ENCODE peak calls at places on chromosomes 5 and 9, in five cellular contexts. Z is ELR; U is anterior cingulate cortex; T is activated effector memory CD4-positive, alpha-beta T cell treated with anti-CD3 and anti-CD28 coated beads, Interleukin-2, amount 50 U/mL, for 16 hours; L is activated CD4-positive, alpha-beta T cell treated with anti-CD3 and anti-CD28 coated beads, Interleukin-2, amount 10 ng/mL, durations not matched to agents 24 days and 14 days. M is an unnamed sample.

GRCh38 chr5:125263346-125263745 is 516.9 kb upstream of the ZNF608 start:
- DNase-seq in T (no peak), U (no peak), Z (no peak), L (no peak), M (no peak)

GRCh38 chr5:132418876-132419275 is 49.4 kb downstream of the SLC22A5 start:
- DNase-seq in L (no peak), Z (no peak), T (no peak), U (no peak), M (no peak)

GRCh38 chr9:114385412-114386181 is 2.2 kb downstream of the AKNA start:
- DNase-seq in T (peak), U (no peak), L (peak), Z (peak), M (no peak)

GRCh38 chr9:122954253-122954691 is 13.5 kb downstream of the RABGAP1 start:
- DNase-seq in Z (peak), U (no peak), T (no peak), L (no peak), M (no peak)

GRCh38 chr9:96232539-96233241 is 69.3 kb downstream of the HSD17B3 start:
- DNase-seq in T (peak), U (no peak), L (peak), Z (peak), M (peak)

GRCh38 chr5:89081360-89081759 is 198.4 kb upstream of the MEF2C start:
- DNase-seq in T (no peak), L (no peak), Z (no peak), U (no peak), M (no peak)

GRCh38 chr5:137376127-137376526 is 123.0 kb downstream of the SPOCK1 start:
- DNase-seq in T (no peak), U (no peak), Z (no peak), L (no peak), M (no peak)

GRCh38 chr9:73132034-73132776 is 19.5 kb upstream of the ANXA1 start:
- DNase-seq in L (peak), T (peak), U (no peak), Z (peak), M (peak)

GRCh38 chr5:94168151-94168550 is 426.8 kb upstream of the POU5F2 start:
- DNase-seq in T (no peak), Z (no peak), U (no peak), L (no peak), M (no peak)

GRCh38 chr5:65867509-65868195 is 58.7 kb upstream of the ERBIN start:
- DNase-seq in T (no peak), U (no peak), Z (peak), L (no peak), M (no peak)

GRCh38 chr5:128684951-128685350 is 146.9 kb upstream of the FBN2 start:
- DNase-seq in L (no peak), T (no peak), Z (no peak), U (no peak), M (no peak)

GRCh38 chr5:163460562-163461176 is at the start of gene HMMR:
- DNase-seq in U (no peak), T (no peak), Z (peak), L (no peak), M (no peak)

GRCh38 chr9:121551985-121552753 is 52.5 kb upstream of the GGTA1 start:
- DNase-seq in Z (no peak), T (no peak), U (no peak), L (no peak), M (no peak)

GRCh38 chr9:7844283-7844682 is 44.7 kb upstream of the DMAC1 start:
- DNase-seq in Z (peak), T (no peak), L (peak), U (no peak), M (no peak)

GRCh38 chr9:119556129-119556875 is 187.1 kb upstream of the BRINP1 start:
- DNase-seq in U (peak), Z (peak), T (peak), L (peak), M (peak)

GRCh38 chr9:128494108-128494742 is 10.3 kb upstream of the GLE1 start:
- DNase-seq in U (no peak), Z (no peak), L (no peak), T (peak), M (no peak)

GRCh38 chr9:116163293-116164055 is 9.9 kb downstream of the PAPPA start:
- DNase-seq in U (no peak), T (no peak), L (no peak), Z (peak), M (no peak)

GRCh38 chr5:165029471-165029870 is 1524.1 kb downstream of the MAT2B start:
- DNase-seq in L (no peak), U (no peak), T (no peak), Z (peak), M (no peak)

GRCh38 chr9:133762488-133763271 is 24.5 kb upstream of the SARDH start:
- DNase-seq in Z (no peak), T (peak), U (no peak), L (no peak), M (peak)

GRCh38 chr9:129596541-129597328 is 24.2 kb downstream of the C9orf50 start:
- DNase-seq in U (no peak), T (no peak), L (no peak), Z (peak), M (peak)

GRCh38 chr9:81537964-81538363 is 151.4 kb downstream of the TLE1 start:
- DNase-seq in T (no peak), L (no peak), Z (no peak), U (no peak), M (no peak)

GRCh38 chr5:151157426-151158286 is at the start of gene ANXA6:
- DNase-seq in L (peak), U (peak), Z (peak), T (peak), M (peak)

GRCh38 chr9:102461441-102461840 is 533.7 kb upstream of the CYLC2 start:
- DNase-seq in U (no peak), L (no peak), Z (peak), T (no peak), M (no peak)

GRCh38 chr5:146667633-146668032 is 151.6 kb upstream of the GPR151 start:
- DNase-seq in T (no peak), U (no peak), L (no peak), Z (peak), M (no peak)

GRCh38 chr9:91127653-91128052 is 234.1 kb downstream of the AUH start:
- DNase-seq in L (no peak), Z (peak), U (no peak), T (no peak), M (no peak)

GRCh38 chr9:128382261-128382660 is 11.1 kb downstream of the URM1 start:
- DNase-seq in U (no peak), T (no peak), L (no peak), Z (no peak), M (no peak)

GRCh38 chr5:139180850-139181785 is 17.1 kb downstream of the SIL1 start:
- DNase-seq in U (no peak), T (no peak), Z (no peak), L (no peak), M (no peak)

GRCh38 chr9:16445141-16445920 is 425.1 kb downstream of the BNC2 start:
- DNase-seq in L (no peak), U (no peak), Z (peak), T (no peak), M (no peak)

GRCh38 chr9:23669776-23670175 is 156.3 kb downstream of the ELAVL2 start:
- DNase-seq in U (no peak), L (no peak), T (no peak), Z (no peak), M (no peak)

GRCh38 chr9:2157277-2158105 is 142.3 kb downstream of the SMARCA2 start:
- DNase-seq in U (peak), Z (peak), T (peak), L (peak), M (no peak)

GRCh38 chr9:71743884-71744283 is 24.4 kb downstream of the CEMIP2 start:
- DNase-seq in T (no peak), L (no peak), U (no peak), Z (no peak), M (no peak)

GRCh38 chr9:95981741-95982390 is 106.4 kb downstream of the ERCC6L2 start:
- DNase-seq in Z (no peak), L (peak), T (no peak), U (no peak), M (no peak)

GRCh38 chr5:147483197-147483790 is 26.6 kb downstream of the DPYSL3 start:
- DNase-seq in L (no peak), Z (peak), U (no peak), T (no peak), M (no peak)

GRCh38 chr5:124692324-124692723 is 54.1 kb downstream of the ZNF608 start:
- DNase-seq in U (no peak), Z (no peak), T (no peak), L (no peak), M (no peak)

GRCh38 chr9:6150483-6150882 is 65.1 kb upstream of the IL33 start:
- DNase-seq in Z (no peak), T (no peak), L (no peak), U (no peak), M (no peak)